ENCODE peak calls at places on chromosomes 12 and 14, in ten cellular contexts. One of them, this sample, is unnamed.

GRCh38 chr12:112843272-112843671 is 51.7 kb downstream of the RPH3A start:
- DNase-seq in glutamatergic neuron: peak
- DNase-seq in tibial artery: no peak
- DNase-seq in IMR-90: no peak
- DNase-seq in fibroblast of lung: peak
- DNase-seq in thoracic aorta: no peak
- DNase-seq in brain microvascular endothelial cell: peak
- DNase-seq in heart left ventricle: no peak
- DNase-seq in cardiac muscle cell: no peak
- DNase-seq in psoas muscle: no peak
- DNase-seq in this sample: no peak

GRCh38 chr12:120940799-120941198 is 36.6 kb upstream of the SPPL3 start:
- DNase-seq in fibroblast of lung: peak
- DNase-seq in cardiac muscle cell: no peak
- DNase-seq in brain microvascular endothelial cell: no peak
- DNase-seq in glutamatergic neuron: no peak
- DNase-seq in thoracic aorta: no peak
- DNase-seq in heart left ventricle: no peak
- DNase-seq in psoas muscle: peak
- DNase-seq in tibial artery: no peak
- DNase-seq in IMR-90: peak
- DNase-seq in this sample: peak

GRCh38 chr14:105495101-105495989 is 4.3 kb downstream of the TEDC1 start:
- DNase-seq in psoas muscle: peak
- DNase-seq in brain microvascular endothelial cell: no peak
- DNase-seq in fibroblast of lung: no peak
- DNase-seq in glutamatergic neuron: peak
- DNase-seq in cardiac muscle cell: no peak
- DNase-seq in tibial artery: no peak
- DNase-seq in thoracic aorta: no peak
- DNase-seq in IMR-90: no peak
- DNase-seq in heart left ventricle: peak
- DNase-seq in this sample: no peak

GRCh38 chr12:45582536-45582935 is 147.0 kb upstream of the ARID2 start:
- DNase-seq in glutamatergic neuron: no peak
- DNase-seq in heart left ventricle: no peak
- DNase-seq in tibial artery: no peak
- DNase-seq in psoas muscle: no peak
- DNase-seq in thoracic aorta: no peak
- DNase-seq in cardiac muscle cell: no peak
- DNase-seq in brain microvascular endothelial cell: no peak
- DNase-seq in IMR-90: no peak
- DNase-seq in fibroblast of lung: no peak
- DNase-seq in this sample: no peak

GRCh38 chr12:27083861-27084271 is 1.5 kb upstream of the C12orf71 start:
- DNase-seq in thoracic aorta: no peak
- DNase-seq in tibial artery: peak
- DNase-seq in fibroblast of lung: peak
- DNase-seq in glutamatergic neuron: no peak
- DNase-seq in cardiac muscle cell: no peak
- DNase-seq in brain microvascular endothelial cell: peak
- DNase-seq in heart left ventricle: no peak
- DNase-seq in psoas muscle: no peak
- DNase-seq in IMR-90: peak
- DNase-seq in this sample: peak

GRCh38 chr12:75881910-75882309 is 149.7 kb downstream of the PHLDA1 start:
- DNase-seq in tibial artery: no peak
- DNase-seq in cardiac muscle cell: no peak
- DNase-seq in thoracic aorta: no peak
- DNase-seq in glutamatergic neuron: no peak
- DNase-seq in brain microvascular endothelial cell: no peak
- DNase-seq in psoas muscle: no peak
- DNase-seq in heart left ventricle: no peak
- DNase-seq in fibroblast of lung: peak
- DNase-seq in IMR-90: peak
- DNase-seq in this sample: no peak

GRCh38 chr12:111418594-111418880 is 12.8 kb downstream of the SH2B3 start:
- DNase-seq in glutamatergic neuron: no peak
- DNase-seq in cardiac muscle cell: no peak
- DNase-seq in fibroblast of lung: no peak
- DNase-seq in brain microvascular endothelial cell: no peak
- DNase-seq in IMR-90: no peak
- DNase-seq in tibial artery: no peak
- DNase-seq in psoas muscle: no peak
- DNase-seq in heart left ventricle: no peak
- DNase-seq in thoracic aorta: no peak
- DNase-seq in this sample: no peak

GRCh38 chr14:90726656-90727055 is 89.6 kb downstream of the TTC7B start:
- DNase-seq in tibial artery: peak
- DNase-seq in brain microvascular endothelial cell: peak
- DNase-seq in psoas muscle: peak
- DNase-seq in cardiac muscle cell: peak
- DNase-seq in IMR-90: peak
- DNase-seq in heart left ventricle: no peak
- DNase-seq in glutamatergic neuron: no peak
- DNase-seq in fibroblast of lung: peak
- DNase-seq in thoracic aorta: no peak
- DNase-seq in this sample: peak

GRCh38 chr12:123271182-123271491 is 519 bp downstream of the CDK2AP1 start:
- DNase-seq in psoas muscle: peak
- DNase-seq in heart left ventricle: peak
- DNase-seq in thoracic aorta: no peak
- DNase-seq in glutamatergic neuron: peak
- DNase-seq in IMR-90: peak
- DNase-seq in cardiac muscle cell: peak
- DNase-seq in brain microvascular endothelial cell: peak
- DNase-seq in tibial artery: peak
- DNase-seq in fibroblast of lung: peak
- DNase-seq in this sample: peak

GRCh38 chr12:3632256-3633240 is 120.4 kb downstream of the CRACR2A start:
- DNase-seq in tibial artery: no peak
- DNase-seq in brain microvascular endothelial cell: no peak
- DNase-seq in glutamatergic neuron: peak
- DNase-seq in fibroblast of lung: peak
- DNase-seq in cardiac muscle cell: no peak
- DNase-seq in IMR-90: no peak
- DNase-seq in heart left ventricle: no peak
- DNase-seq in thoracic aorta: no peak
- DNase-seq in psoas muscle: no peak
- DNase-seq in this sample: no peak

GRCh38 chr14:68016243-68016914 is 196.8 kb downstream of the RAD51B start:
- DNase-seq in IMR-90: peak
- DNase-seq in brain microvascular endothelial cell: no peak
- DNase-seq in cardiac muscle cell: no peak
- DNase-seq in psoas muscle: no peak
- DNase-seq in fibroblast of lung: peak
- DNase-seq in heart left ventricle: no peak
- DNase-seq in thoracic aorta: no peak
- DNase-seq in glutamatergic neuron: no peak
- DNase-seq in tibial artery: no peak
- DNase-seq in this sample: peak

GRCh38 chr12:67702136-67702535 is 53.6 kb downstream of the DYRK2 start:
- DNase-seq in tibial artery: no peak
- DNase-seq in heart left ventricle: no peak
- DNase-seq in cardiac muscle cell: no peak
- DNase-seq in fibroblast of lung: no peak
- DNase-seq in IMR-90: no peak
- DNase-seq in thoracic aorta: no peak
- DNase-seq in psoas muscle: no peak
- DNase-seq in brain microvascular endothelial cell: no peak
- DNase-seq in glutamatergic neuron: no peak
- DNase-seq in this sample: no peak

GRCh38 chr14:102210421-102211042 is 70.8 kb downstream of the WDR20 start:
- DNase-seq in heart left ventricle: no peak
- DNase-seq in cardiac muscle cell: no peak
- DNase-seq in IMR-90: no peak
- DNase-seq in psoas muscle: no peak
- DNase-seq in fibroblast of lung: no peak
- DNase-seq in thoracic aorta: no peak
- DNase-seq in glutamatergic neuron: no peak
- DNase-seq in tibial artery: no peak
- DNase-seq in brain microvascular endothelial cell: no peak
- DNase-seq in this sample: no peak
- TF ChIP-seq CTCF in heart left ventricle: no peak
- TF ChIP-seq CTCF in cardiac muscle cell: no peak
- TF ChIP-seq CTCF in IMR-90: no peak
- TF ChIP-seq CTCF in psoas muscle: no peak
- TF ChIP-seq CTCF in fibroblast of lung: no peak
- TF ChIP-seq CTCF in thoracic aorta: no peak
- TF ChIP-seq CTCF in glutamatergic neuron: no peak
- TF ChIP-seq CTCF in tibial artery: no peak
- TF ChIP-seq CTCF in brain microvascular endothelial cell: no peak
- TF ChIP-seq CTCF in this sample: no peak

DNA sequence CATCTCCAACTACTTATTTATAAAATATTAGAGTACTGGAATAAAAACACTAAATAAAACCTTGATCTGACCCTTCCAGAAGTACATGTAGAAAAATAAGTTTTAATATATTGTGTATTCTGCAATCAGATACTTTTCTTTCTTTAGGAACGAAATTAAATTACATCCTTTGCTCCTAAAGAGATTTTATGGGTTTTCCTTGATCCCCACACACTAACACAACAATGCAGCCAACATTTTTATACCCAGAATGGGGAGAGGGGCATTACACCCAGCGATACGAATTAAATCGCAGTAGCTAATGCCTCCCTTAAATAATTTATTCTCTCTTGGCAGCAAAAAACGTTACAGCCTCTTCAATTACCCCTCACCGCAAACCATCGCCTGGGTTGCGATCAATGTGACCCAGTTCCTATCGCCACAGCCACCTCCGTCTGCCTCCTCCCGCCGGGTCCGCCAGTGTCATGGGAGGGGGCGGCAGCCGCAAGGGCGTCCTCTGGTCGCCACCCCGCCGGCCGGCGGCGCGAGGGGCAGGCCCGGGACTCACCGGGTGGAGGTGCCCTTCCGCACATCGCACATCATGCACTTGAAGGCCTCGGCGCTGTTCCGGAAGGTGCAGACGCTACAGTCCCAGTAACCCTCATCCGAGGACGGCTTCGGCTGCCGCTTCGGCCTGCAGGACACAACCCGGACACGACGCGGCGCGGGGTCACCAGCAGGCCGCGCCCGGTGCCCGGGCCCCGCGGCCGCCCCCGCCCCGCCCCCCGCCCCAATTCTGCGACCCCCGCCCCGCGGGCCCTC is 796 bp downstream of the YAF2 start:
- DNase-seq in glutamatergic neuron: peak
- DNase-seq in psoas muscle: peak
- DNase-seq in fibroblast of lung: peak
- DNase-seq in tibial artery: peak
- DNase-seq in heart left ventricle: peak
- DNase-seq in thoracic aorta: peak
- DNase-seq in IMR-90: peak
- DNase-seq in cardiac muscle cell: peak
- DNase-seq in brain microvascular endothelial cell: peak
- DNase-seq in this sample: peak
- TF ChIP-seq CTCF in glutamatergic neuron: no peak
- TF ChIP-seq CTCF in psoas muscle: peak
- TF ChIP-seq CTCF in fibroblast of lung: peak
- TF ChIP-seq CTCF in tibial artery: peak
- TF ChIP-seq CTCF in heart left ventricle: no peak
- TF ChIP-seq CTCF in thoracic aorta: peak
- TF ChIP-seq CTCF in IMR-90: peak
- TF ChIP-seq CTCF in cardiac muscle cell: peak
- TF ChIP-seq CTCF in brain microvascular endothelial cell: peak
- TF ChIP-seq CTCF in this sample: peak

GRCh38 chr12:107503851-107504502 is 181.6 kb upstream of the PWP1 start:
- DNase-seq in IMR-90: peak
- DNase-seq in glutamatergic neuron: no peak
- DNase-seq in fibroblast of lung: peak
- DNase-seq in brain microvascular endothelial cell: no peak
- DNase-seq in heart left ventricle: no peak
- DNase-seq in psoas muscle: no peak
- DNase-seq in cardiac muscle cell: no peak
- DNase-seq in thoracic aorta: no peak
- DNase-seq in tibial artery: no peak
- DNase-seq in this sample: no peak

GRCh38 chr12:107503129-107503850 is 182.3 kb upstream of the PWP1 start:
- DNase-seq in glutamatergic neuron: no peak
- DNase-seq in IMR-90: no peak
- DNase-seq in heart left ventricle: no peak
- DNase-seq in thoracic aorta: no peak
- DNase-seq in tibial artery: no peak
- DNase-seq in fibroblast of lung: no peak
- DNase-seq in brain microvascular endothelial cell: no peak
- DNase-seq in cardiac muscle cell: no peak
- DNase-seq in psoas muscle: no peak
- DNase-seq in this sample: no peak

GRCh38 chr12:107500310-107500709 is 185.3 kb upstream of the PWP1 start:
- DNase-seq in heart left ventricle: no peak
- DNase-seq in brain microvascular endothelial cell: no peak
- DNase-seq in thoracic aorta: no peak
- DNase-seq in tibial artery: no peak
- DNase-seq in fibroblast of lung: no peak
- DNase-seq in IMR-90: no peak
- DNase-seq in cardiac muscle cell: no peak
- DNase-seq in glutamatergic neuron: no peak
- DNase-seq in psoas muscle: no peak
- DNase-seq in this sample: no peak

GRCh38 chr12:107504503-107504885 is 181.1 kb upstream of the PWP1 start:
- DNase-seq in tibial artery: no peak
- DNase-seq in thoracic aorta: no peak
- DNase-seq in glutamatergic neuron: no peak
- DNase-seq in brain microvascular endothelial cell: no peak
- DNase-seq in psoas muscle: no peak
- DNase-seq in heart left ventricle: no peak
- DNase-seq in cardiac muscle cell: no peak
- DNase-seq in IMR-90: no peak
- DNase-seq in fibroblast of lung: peak
- DNase-seq in this sample: no peak

GRCh38 chr12:107501681-107502080 is 183.9 kb upstream of the PWP1 start:
- DNase-seq in psoas muscle: no peak
- DNase-seq in brain microvascular endothelial cell: no peak
- DNase-seq in fibroblast of lung: peak
- DNase-seq in IMR-90: no peak
- DNase-seq in heart left ventricle: no peak
- DNase-seq in glutamatergic neuron: no peak
- DNase-seq in cardiac muscle cell: no peak
- DNase-seq in tibial artery: no peak
- DNase-seq in thoracic aorta: no peak
- DNase-seq in this sample: no peak
- TF ChIP-seq CTCF in psoas muscle: no peak
- TF ChIP-seq CTCF in brain microvascular endothelial cell: no peak
- TF ChIP-seq CTCF in fibroblast of lung: no peak
- TF ChIP-seq CTCF in IMR-90: no peak
- TF ChIP-seq CTCF in heart left ventricle: no peak
- TF ChIP-seq CTCF in glutamatergic neuron: no peak
- TF ChIP-seq CTCF in cardiac muscle cell: no peak
- TF ChIP-seq CTCF in tibial artery: no peak
- TF ChIP-seq CTCF in thoracic aorta: no peak
- TF ChIP-seq CTCF in this sample: no peak

DNA sequence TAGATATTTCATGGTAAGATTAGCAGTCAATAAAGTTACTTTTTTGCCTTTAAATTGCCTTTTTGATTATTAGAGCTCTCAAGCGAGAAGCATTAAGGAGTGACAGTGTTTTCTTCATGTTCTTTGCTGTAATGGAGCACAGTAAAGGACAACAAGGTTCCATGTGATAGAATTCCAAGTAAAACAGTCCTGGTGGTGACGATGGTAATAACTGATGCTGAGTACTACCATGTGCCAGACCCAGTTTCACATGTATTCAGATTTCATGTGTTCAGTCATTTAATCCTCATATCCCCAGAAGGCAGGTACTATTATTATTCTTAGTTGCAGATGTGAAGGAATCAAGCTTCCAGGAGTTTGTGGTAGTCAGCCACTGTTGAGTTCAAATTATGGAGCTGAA is 79.0 kb downstream of the FRMD6 start:
- DNase-seq in thoracic aorta: no peak
- DNase-seq in tibial artery: no peak
- DNase-seq in IMR-90: peak
- DNase-seq in heart left ventricle: no peak
- DNase-seq in glutamatergic neuron: no peak
- DNase-seq in cardiac muscle cell: no peak
- DNase-seq in fibroblast of lung: no peak
- DNase-seq in psoas muscle: no peak
- DNase-seq in brain microvascular endothelial cell: no peak
- DNase-seq in this sample: no peak
- TF ChIP-seq CTCF in thoracic aorta: no peak
- TF ChIP-seq CTCF in tibial artery: no peak
- TF ChIP-seq CTCF in IMR-90: no peak
- TF ChIP-seq CTCF in heart left ventricle: no peak
- TF ChIP-seq CTCF in glutamatergic neuron: no peak
- TF ChIP-seq CTCF in cardiac muscle cell: no peak
- TF ChIP-seq CTCF in fibroblast of lung: no peak
- TF ChIP-seq CTCF in psoas muscle: no peak
- TF ChIP-seq CTCF in brain microvascular endothelial cell: no peak
- TF ChIP-seq CTCF in this sample: no peak